ENCODE peak calls at places on chromosomes 12 and 14, in four cellular contexts. One of them, this sample, is unnamed.

GRCh38 chr12:62435337-62436163 is 31.1 kb upstream of the MON2 start:
- DNase-seq in WTC11: peak
- DNase-seq in nephron progenitor cell: peak
- DNase-seq in T follicular helper cell: no peak
- DNase-seq in this sample: peak

GRCh38 chr14:99819514-99819913 is 26.3 kb downstream of the EML1 start:
- DNase-seq in WTC11: peak
- DNase-seq in nephron progenitor cell: no peak
- DNase-seq in T follicular helper cell: no peak
- DNase-seq in this sample: no peak

GRCh38 chr12:32789446-32789845 is 33.7 kb upstream of the YARS2 start:
- DNase-seq in WTC11: no peak
- DNase-seq in nephron progenitor cell: no peak
- DNase-seq in T follicular helper cell: no peak
- DNase-seq in this sample: no peak

GRCh38 chr12:2541805-2542204 is 253.0 kb upstream of the FKBP4 start:
- DNase-seq in WTC11: no peak
- DNase-seq in nephron progenitor cell: no peak
- DNase-seq in T follicular helper cell: no peak
- DNase-seq in this sample: no peak

GRCh38 chr14:94355191-94355794 is 32.2 kb upstream of the SERPINA6 start:
- DNase-seq in WTC11: peak
- DNase-seq in nephron progenitor cell: peak
- DNase-seq in T follicular helper cell: no peak
- DNase-seq in this sample: no peak

GRCh38 chr14:77299776-77300175 is 20.9 kb downstream of the POMT2 start:
- DNase-seq in WTC11: no peak
- DNase-seq in nephron progenitor cell: no peak
- DNase-seq in T follicular helper cell: no peak
- DNase-seq in this sample: no peak

GRCh38 chr14:39107624-39108023 is 4.6 kb upstream of the SEC23A start:
- DNase-seq in WTC11: no peak
- DNase-seq in nephron progenitor cell: no peak
- DNase-seq in T follicular helper cell: no peak
- DNase-seq in this sample: peak

GRCh38 chr12:20501958-20502357 is 133.6 kb downstream of the PDE3A start:
- DNase-seq in WTC11: no peak
- DNase-seq in nephron progenitor cell: no peak
- DNase-seq in T follicular helper cell: no peak
- DNase-seq in this sample: no peak

GRCh38 chr12:130817804-130818203 is 21.2 kb downstream of the STX2 start:
- DNase-seq in WTC11: no peak
- DNase-seq in nephron progenitor cell: no peak
- DNase-seq in T follicular helper cell: no peak
- DNase-seq in this sample: no peak

GRCh38 chr12:39145175-39145999 is 240.0 kb upstream of the CPNE8 start:
- DNase-seq in WTC11: peak
- DNase-seq in nephron progenitor cell: peak
- DNase-seq in T follicular helper cell: no peak
- DNase-seq in this sample: no peak

GRCh38 chr14:55458800-55459577 is 18.6 kb upstream of the TBPL2 start:
- DNase-seq in WTC11: no peak
- DNase-seq in nephron progenitor cell: no peak
- DNase-seq in T follicular helper cell: no peak
- DNase-seq in this sample: no peak

GRCh38 chr14:90426663-90427062 is 29.8 kb downstream of the CALM1 start:
- DNase-seq in WTC11: no peak
- DNase-seq in nephron progenitor cell: no peak
- DNase-seq in T follicular helper cell: no peak
- DNase-seq in this sample: no peak

GRCh38 chr12:52320784-52321400 is at the start of gene KRT83:
- DNase-seq in WTC11: no peak
- DNase-seq in nephron progenitor cell: no peak
- DNase-seq in T follicular helper cell: no peak
- DNase-seq in this sample: no peak

GRCh38 chr12:59973515-59973914 is 377.7 kb downstream of the SLC16A7 start:
- DNase-seq in WTC11: no peak
- DNase-seq in nephron progenitor cell: no peak
- DNase-seq in T follicular helper cell: no peak
- DNase-seq in this sample: no peak

GRCh38 chr12:104764225-104765073 is 193.6 kb downstream of the SLC41A2 start:
- DNase-seq in WTC11: no peak
- DNase-seq in nephron progenitor cell: no peak
- DNase-seq in T follicular helper cell: no peak
- DNase-seq in this sample: no peak

GRCh38 chr12:102407776-102408486 is 72.4 kb downstream of the IGF1 start:
- DNase-seq in WTC11: no peak
- DNase-seq in nephron progenitor cell: no peak
- DNase-seq in T follicular helper cell: no peak
- DNase-seq in this sample: no peak

GRCh38 chr14:97851438-97851995 is 1054.3 kb downstream of the VRK1 start:
- DNase-seq in WTC11: no peak
- DNase-seq in nephron progenitor cell: no peak
- DNase-seq in T follicular helper cell: no peak
- DNase-seq in this sample: no peak

GRCh38 chr14:102250636-102251035 is 54.3 kb downstream of the MOK start:
- DNase-seq in WTC11: no peak
- DNase-seq in nephron progenitor cell: no peak
- DNase-seq in T follicular helper cell: no peak
- DNase-seq in this sample: no peak

GRCh38 chr12:54132979-54133378 is 55.8 kb downstream of the SMUG1 start:
- DNase-seq in WTC11: no peak
- DNase-seq in nephron progenitor cell: no peak
- DNase-seq in T follicular helper cell: no peak
- DNase-seq in this sample: no peak